ENCODE peak calls at places on chromosomes 16 and 17, in eight cellular contexts. One of them, this sample, is unnamed.

GRCh38 chr17:49111934-49112333 is 20.6 kb upstream of the B4GALNT2 start:
- DNase-seq in stomach: no peak
- DNase-seq in progenitor cell of endocrine pancreas: no peak
- DNase-seq in WTC11: no peak
- DNase-seq in suprapubic skin: no peak
- DNase-seq in brain microvascular endothelial cell: no peak
- DNase-seq in psoas muscle: no peak
- DNase-seq in A549: no peak
- DNase-seq in this sample: no peak

GRCh38 chr16:15434079-15434424 is 336 bp upstream of the BMERB1 start:
- DNase-seq in stomach: no peak
- DNase-seq in progenitor cell of endocrine pancreas: no peak
- DNase-seq in WTC11: no peak
- DNase-seq in suprapubic skin: no peak
- DNase-seq in brain microvascular endothelial cell: no peak
- DNase-seq in psoas muscle: no peak
- DNase-seq in A549: no peak
- DNase-seq in this sample: no peak

GRCh38 chr17:34781571-34782108 is 179.6 kb downstream of the CCT6B start:
- DNase-seq in stomach: no peak
- DNase-seq in progenitor cell of endocrine pancreas: no peak
- DNase-seq in WTC11: no peak
- DNase-seq in suprapubic skin: no peak
- DNase-seq in brain microvascular endothelial cell: no peak
- DNase-seq in psoas muscle: no peak
- DNase-seq in A549: no peak
- DNase-seq in this sample: no peak

GRCh38 chr16:84308120-84308519 is 13.4 kb downstream of the WFDC1 start:
- DNase-seq in stomach: peak; percentile 32
- DNase-seq in progenitor cell of endocrine pancreas: peak; percentile 20
- DNase-seq in WTC11: peak; percentile 79
- DNase-seq in suprapubic skin: no peak
- DNase-seq in brain microvascular endothelial cell: no peak
- DNase-seq in psoas muscle: peak; percentile 25
- DNase-seq in A549: peak; percentile 64
- DNase-seq in this sample: no peak

GRCh38 chr17:50240876-50241275 is 33.4 kb upstream of the TMEM92 start:
- DNase-seq in stomach: no peak
- DNase-seq in progenitor cell of endocrine pancreas: no peak
- DNase-seq in WTC11: no peak
- DNase-seq in suprapubic skin: no peak
- DNase-seq in brain microvascular endothelial cell: no peak
- DNase-seq in psoas muscle: no peak
- DNase-seq in A549: no peak
- DNase-seq in this sample: no peak

GRCh38 chr17:49783051-49783715 is 5.3 kb upstream of the KAT7 start:
- DNase-seq in stomach: no peak
- DNase-seq in progenitor cell of endocrine pancreas: no peak
- DNase-seq in WTC11: no peak
- DNase-seq in suprapubic skin: no peak
- DNase-seq in brain microvascular endothelial cell: no peak
- DNase-seq in psoas muscle: no peak
- DNase-seq in A549: no peak
- DNase-seq in this sample: no peak

GRCh38 chr17:2295575-2295974 is 8.0 kb downstream of the SMG6 start:
- DNase-seq in stomach: no peak
- DNase-seq in progenitor cell of endocrine pancreas: no peak
- DNase-seq in WTC11: no peak
- DNase-seq in suprapubic skin: peak; percentile 34
- DNase-seq in brain microvascular endothelial cell: no peak
- DNase-seq in psoas muscle: no peak
- DNase-seq in A549: no peak
- DNase-seq in this sample: no peak

GRCh38 chr17:58666858-58667267 is 25.0 kb downstream of the TEX14 start:
- DNase-seq in stomach: peak; percentile 74
- DNase-seq in progenitor cell of endocrine pancreas: no peak
- DNase-seq in WTC11: no peak
- DNase-seq in suprapubic skin: no peak
- DNase-seq in brain microvascular endothelial cell: no peak
- DNase-seq in psoas muscle: peak; percentile 25
- DNase-seq in A549: peak; percentile 94
- DNase-seq in this sample: no peak

GRCh38 chr17:42402121-42402516 is 13.9 kb upstream of the STAT3 start:
- DNase-seq in stomach: no peak
- DNase-seq in progenitor cell of endocrine pancreas: no peak
- DNase-seq in WTC11: no peak
- DNase-seq in suprapubic skin: no peak
- DNase-seq in brain microvascular endothelial cell: no peak
- DNase-seq in psoas muscle: no peak
- DNase-seq in A549: no peak
- DNase-seq in this sample: no peak

GRCh38 chr16:86060381-86061317 is 161.7 kb downstream of the IRF8 start:
- DNase-seq in stomach: no peak
- DNase-seq in progenitor cell of endocrine pancreas: no peak
- DNase-seq in WTC11: no peak
- DNase-seq in suprapubic skin: no peak
- DNase-seq in brain microvascular endothelial cell: no peak
- DNase-seq in psoas muscle: no peak
- DNase-seq in A549: no peak
- DNase-seq in this sample: no peak

GRCh38 chr16:2233872-2234812 is 2.1 kb upstream of the DNASE1L2 start:
- DNase-seq in stomach: no peak
- DNase-seq in progenitor cell of endocrine pancreas: no peak
- DNase-seq in WTC11: no peak
- DNase-seq in suprapubic skin: no peak
- DNase-seq in brain microvascular endothelial cell: no peak
- DNase-seq in psoas muscle: no peak
- DNase-seq in A549: no peak
- DNase-seq in this sample: no peak

GRCh38 chr16:995783-996182 is 14.2 kb downstream of the SOX8 start:
- DNase-seq in stomach: no peak
- DNase-seq in progenitor cell of endocrine pancreas: no peak
- DNase-seq in WTC11: no peak
- DNase-seq in suprapubic skin: no peak
- DNase-seq in brain microvascular endothelial cell: no peak
- DNase-seq in psoas muscle: no peak
- DNase-seq in A549: no peak
- DNase-seq in this sample: no peak

GRCh38 chr16:996672-997071 is 15.1 kb downstream of the SOX8 start:
- DNase-seq in stomach: no peak
- DNase-seq in progenitor cell of endocrine pancreas: no peak
- DNase-seq in WTC11: no peak
- DNase-seq in suprapubic skin: no peak
- DNase-seq in brain microvascular endothelial cell: no peak
- DNase-seq in psoas muscle: no peak
- DNase-seq in A549: no peak
- DNase-seq in this sample: no peak

GRCh38 chr16:995087-995486 is 13.5 kb downstream of the SOX8 start:
- DNase-seq in stomach: no peak
- DNase-seq in progenitor cell of endocrine pancreas: no peak
- DNase-seq in WTC11: no peak
- DNase-seq in suprapubic skin: no peak
- DNase-seq in brain microvascular endothelial cell: peak; percentile 40
- DNase-seq in psoas muscle: no peak
- DNase-seq in A549: no peak
- DNase-seq in this sample: no peak

GRCh38 chr16:991759-992158 is 10.2 kb downstream of the SOX8 start:
- DNase-seq in stomach: no peak
- DNase-seq in progenitor cell of endocrine pancreas: no peak
- DNase-seq in WTC11: no peak
- DNase-seq in suprapubic skin: no peak
- DNase-seq in brain microvascular endothelial cell: no peak
- DNase-seq in psoas muscle: no peak
- DNase-seq in A549: no peak
- DNase-seq in this sample: no peak

GRCh38 chr16:993731-994130 is 12.2 kb downstream of the SOX8 start:
- DNase-seq in stomach: no peak
- DNase-seq in progenitor cell of endocrine pancreas: no peak
- DNase-seq in WTC11: no peak
- DNase-seq in suprapubic skin: no peak
- DNase-seq in brain microvascular endothelial cell: no peak
- DNase-seq in psoas muscle: no peak
- DNase-seq in A549: no peak
- DNase-seq in this sample: no peak
- TF ChIP-seq CTCF in stomach: no peak
- TF ChIP-seq CTCF in progenitor cell of endocrine pancreas: no peak
- TF ChIP-seq CTCF in WTC11: no peak
- TF ChIP-seq CTCF in suprapubic skin: no peak
- TF ChIP-seq CTCF in brain microvascular endothelial cell: no peak
- TF ChIP-seq CTCF in psoas muscle: no peak
- TF ChIP-seq CTCF in A549: no peak
- TF ChIP-seq CTCF in this sample: no peak

DNA sequence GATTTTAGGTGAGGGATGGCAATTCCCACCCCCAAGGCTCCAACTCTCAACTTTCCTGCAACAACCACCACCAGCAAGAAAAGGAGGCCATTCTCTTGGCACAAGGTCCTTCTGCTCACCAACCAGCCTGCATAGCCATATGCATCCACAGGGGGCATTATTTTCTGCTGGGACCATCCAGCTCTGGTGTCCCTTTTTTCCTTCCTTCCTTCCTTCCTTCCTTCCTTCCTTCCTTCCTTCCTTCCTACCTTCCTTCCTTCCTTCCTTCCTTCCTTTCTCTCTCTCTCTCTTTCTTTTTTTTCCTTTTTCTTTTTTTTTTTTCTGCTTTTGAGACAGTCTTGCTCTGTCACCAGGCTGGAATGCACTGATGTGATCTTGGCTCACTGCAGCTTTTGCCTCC is 21.1 kb upstream of the COX10 start:
- DNase-seq in stomach: no peak
- DNase-seq in progenitor cell of endocrine pancreas: no peak
- DNase-seq in WTC11: peak; percentile 29
- DNase-seq in suprapubic skin: no peak
- DNase-seq in brain microvascular endothelial cell: no peak
- DNase-seq in psoas muscle: no peak
- DNase-seq in A549: peak; percentile 28
- DNase-seq in this sample: no peak
- TF ChIP-seq CTCF in stomach: peak; percentile 24
- TF ChIP-seq CTCF in progenitor cell of endocrine pancreas: peak; percentile 47
- TF ChIP-seq CTCF in WTC11: no peak
- TF ChIP-seq CTCF in suprapubic skin: no peak
- TF ChIP-seq CTCF in brain microvascular endothelial cell: peak; percentile 61
- TF ChIP-seq CTCF in psoas muscle: peak; percentile 18
- TF ChIP-seq CTCF in A549: no peak
- TF ChIP-seq CTCF in this sample: no peak

GRCh38 chr17:65194670-65195334 is 57.6 kb downstream of the RGS9 start:
- DNase-seq in stomach: peak; percentile 46
- DNase-seq in progenitor cell of endocrine pancreas: no peak
- DNase-seq in WTC11: peak; percentile 25
- DNase-seq in suprapubic skin: no peak
- DNase-seq in brain microvascular endothelial cell: no peak
- DNase-seq in psoas muscle: no peak
- DNase-seq in A549: no peak
- DNase-seq in this sample: no peak
- TF ChIP-seq CTCF in stomach: no peak
- TF ChIP-seq CTCF in progenitor cell of endocrine pancreas: no peak
- TF ChIP-seq CTCF in WTC11: no peak
- TF ChIP-seq CTCF in suprapubic skin: no peak
- TF ChIP-seq CTCF in brain microvascular endothelial cell: peak; percentile 9
- TF ChIP-seq CTCF in psoas muscle: no peak
- TF ChIP-seq CTCF in A549: no peak
- TF ChIP-seq CTCF in this sample: no peak

GRCh38 chr17:44083250-44083849 is 12.8 kb downstream of the G6PC3 start:
- DNase-seq in stomach: no peak
- DNase-seq in progenitor cell of endocrine pancreas: no peak
- DNase-seq in WTC11: peak; percentile 26
- DNase-seq in suprapubic skin: no peak
- DNase-seq in brain microvascular endothelial cell: no peak
- DNase-seq in psoas muscle: no peak
- DNase-seq in A549: peak; percentile 86
- DNase-seq in this sample: no peak
- TF ChIP-seq CTCF in stomach: peak; percentile 18
- TF ChIP-seq CTCF in progenitor cell of endocrine pancreas: no peak
- TF ChIP-seq CTCF in WTC11: no peak
- TF ChIP-seq CTCF in suprapubic skin: no peak
- TF ChIP-seq CTCF in brain microvascular endothelial cell: peak; percentile 59
- TF ChIP-seq CTCF in psoas muscle: peak; percentile 39
- TF ChIP-seq CTCF in A549: peak; percentile 88
- TF ChIP-seq CTCF in this sample: peak; percentile 31

DNA sequence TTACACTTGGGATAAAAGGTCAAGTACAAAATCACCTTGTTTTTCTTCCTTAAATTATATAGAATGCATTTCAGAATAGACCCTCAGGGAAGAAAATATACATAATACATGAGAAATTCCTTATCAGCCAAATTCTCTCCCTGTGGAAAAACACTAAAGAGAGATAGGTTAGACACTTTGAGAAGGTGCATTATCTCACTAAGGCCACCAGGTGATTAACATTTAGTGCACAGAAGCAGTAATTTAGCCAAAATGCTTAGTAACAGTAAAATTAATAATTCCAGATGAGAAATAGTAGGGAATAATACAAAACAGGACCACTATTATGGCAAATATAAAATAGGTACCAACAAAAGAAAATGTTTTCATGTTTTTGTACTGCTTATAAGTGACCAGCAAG is 185.3 kb upstream of the C17orf78 start:
- DNase-seq in stomach: no peak
- DNase-seq in progenitor cell of endocrine pancreas: no peak
- DNase-seq in WTC11: no peak
- DNase-seq in suprapubic skin: no peak
- DNase-seq in brain microvascular endothelial cell: no peak
- DNase-seq in psoas muscle: no peak
- DNase-seq in A549: no peak
- DNase-seq in this sample: no peak
- TF ChIP-seq CTCF in stomach: no peak
- TF ChIP-seq CTCF in progenitor cell of endocrine pancreas: peak; percentile 32
- TF ChIP-seq CTCF in WTC11: no peak
- TF ChIP-seq CTCF in suprapubic skin: no peak
- TF ChIP-seq CTCF in brain microvascular endothelial cell: no peak
- TF ChIP-seq CTCF in psoas muscle: no peak
- TF ChIP-seq CTCF in A549: no peak
- TF ChIP-seq CTCF in this sample: no peak

This sample was measured in D721Med.